ENCODE peak calls at places on chromosome 9, in four cellular contexts. I is upper lobe of left lung, T is body of pancreas, Q is right atrium auricular region. K is an unnamed sample.

GRCh38 chr9:20640331-20641187 is 18.3 kb upstream of the MLLT3 start:
- DNase-seq in I (no peak), T (peak; percentile 46), Q (no peak), K (peak; percentile 91)

GRCh38 chr9:3687136-3687535 is 161.3 kb upstream of the RFX3 start:
- DNase-seq in I (no peak), T (no peak), Q (no peak), K (no peak)

GRCh38 chr9:121133104-121133816 is 58.5 kb downstream of the CNTRL start:
- DNase-seq in I (peak; percentile 74), T (peak; percentile 60), Q (no peak), K (no peak)

GRCh38 chr9:75378036-75378435 is 289.7 kb downstream of the OSTF1 start:
- DNase-seq in I (peak; percentile 34), T (peak; percentile 62), Q (peak; percentile 93), K (peak; percentile 8)

GRCh38 chr9:97866848-97867247 is 13.8 kb downstream of the FOXE1 start:
- DNase-seq in I (no peak), T (no peak), Q (no peak), K (no peak)

GRCh38 chr9:38329980-38330379 is 62.5 kb upstream of the ALDH1B1 start:
- DNase-seq in I (no peak), T (no peak), Q (no peak), K (no peak)

GRCh38 chr9:4904322-4905134 is 80.5 kb upstream of the JAK2 start:
- DNase-seq in I (no peak), T (no peak), Q (no peak), K (no peak)

GRCh38 chr9:2174911-2175310 is 159.8 kb downstream of the SMARCA2 start:
- DNase-seq in I (no peak), T (no peak), Q (no peak), K (no peak)

GRCh38 chr9:98368366-98369065 is 113.1 kb upstream of the TBC1D2 start:
- DNase-seq in I (no peak), T (no peak), Q (no peak), K (no peak)

GRCh38 chr9:6997330-6997729 is 239.6 kb downstream of the KDM4C start:
- DNase-seq in I (no peak), T (no peak), Q (no peak), K (no peak)

GRCh38 chr9:134824583-134824982 is 56.0 kb upstream of the FCN2 start:
- DNase-seq in I (no peak), T (no peak), Q (no peak), K (no peak)

GRCh38 chr9:136700959-136701664 is 11.3 kb upstream of the DIPK1B start:
- DNase-seq in I (no peak), T (no peak), Q (no peak), K (no peak)

GRCh38 chr9:116156621-116157314 is 3.2 kb downstream of the PAPPA start:
- DNase-seq in I (peak; percentile 40), T (peak; percentile 61), Q (peak; percentile 87), K (peak; percentile 36)

GRCh38 chr9:33272061-33272460 is 7.2 kb downstream of the CHMP5 start:
- DNase-seq in I (no peak), T (no peak), Q (no peak), K (no peak)

GRCh38 chr9:129235931-129236331 is 57.9 kb upstream of the IER5L start:
- DNase-seq in I (no peak), T (no peak), Q (no peak), K (peak; percentile 5)

DNA sequence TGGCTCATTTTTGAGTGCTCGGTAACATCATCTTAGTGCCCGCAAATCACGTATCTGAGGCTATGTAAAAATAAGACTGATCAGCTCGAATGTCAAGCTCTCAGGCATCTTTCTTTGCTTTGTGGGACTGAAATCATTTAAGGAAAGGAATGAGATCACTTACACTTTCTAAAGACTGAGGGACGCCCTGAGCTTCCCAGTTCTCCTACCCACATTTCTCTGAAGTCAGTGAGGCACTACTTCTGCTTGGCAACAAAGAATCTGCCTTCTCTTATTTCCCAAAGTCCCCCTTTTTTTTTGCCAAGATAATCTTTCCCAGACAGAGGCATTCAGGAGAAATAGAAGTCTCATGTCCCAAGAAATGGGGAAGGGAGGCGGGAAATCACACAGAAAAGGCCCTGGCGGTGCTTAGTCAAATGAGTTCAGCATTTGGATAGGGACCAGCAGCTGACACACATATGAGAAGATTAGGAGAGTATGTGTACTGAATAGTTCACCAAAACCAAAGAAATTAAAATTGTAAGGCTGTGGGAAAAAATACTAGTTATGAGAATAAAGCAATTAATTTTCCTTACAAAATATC is 159.6 kb downstream of the MUSK start:
- DNase-seq in I (no peak), T (peak; percentile 27), Q (peak; percentile 77), K (no peak)
- H3K4me3 ChIP-seq in I (no peak overlapping the region), T (no peak overlapping the region), Q (no peak overlapping the region), K (no peak overlapping the region)

DNA sequence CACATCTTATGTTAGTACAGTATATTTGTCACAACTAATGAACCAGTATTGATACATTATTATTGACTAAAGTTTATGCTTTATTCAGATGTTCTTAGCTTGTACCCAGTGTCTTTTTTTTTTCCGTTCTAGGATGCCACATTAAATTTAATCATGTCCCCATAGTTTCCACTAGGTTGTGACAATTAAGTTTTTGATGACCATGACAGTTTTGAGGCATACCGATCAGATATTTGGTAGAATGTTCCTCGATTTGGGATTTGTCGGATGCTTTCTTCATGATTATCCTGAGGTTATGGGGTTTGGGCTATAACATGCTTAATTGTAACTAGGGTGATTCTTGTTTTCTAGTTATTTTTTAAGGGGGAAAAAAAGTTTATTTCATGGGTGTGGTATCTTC is 22.6 kb downstream of the PRRC2B start:
- DNase-seq in I (no peak), T (no peak), Q (no peak), K (no peak)
- H3K4me1 ChIP-seq in I (peaks cover 39% of the 10 kb centered on the region), T (peaks cover 61% of the 10 kb centered on the region), Q (no peaks in the 10 kb centered on the region), K (peaks cover 36% of the 10 kb centered on the region)

GRCh38 chr9:35142037-35142436 is 19.8 kb upstream of the UNC13B start:
- DNase-seq in I (no peak), T (no peak), Q (peak; percentile 7), K (no peak)
- H3K9me3 ChIP-seq in I (peaks cover 8% of the 10 kb centered on the region), T (no peaks in the 10 kb centered on the region), Q (no peaks in the 10 kb centered on the region), K (no peaks in the 10 kb centered on the region)

GRCh38 chr9:123864291-123864690 is 65.6 kb downstream of the DENND1A start:
- DNase-seq in I (no peak), T (no peak), Q (no peak), K (no peak)
- H3K4me3 ChIP-seq in I (no peak overlapping the region), T (no peak overlapping the region), Q (no peak overlapping the region), K (no peak overlapping the region)

GRCh38 chr9:125631391-125632085 is 75.5 kb downstream of the MAPKAP1 start:
- DNase-seq in I (peak; percentile 30), T (peak; percentile 23), Q (no peak), K (peak; percentile 45)

GRCh38 chr9:125632321-125633115 is 74.5 kb downstream of the MAPKAP1 start:
- DNase-seq in I (no peak), T (peak; percentile 9), Q (no peak), K (no peak)

GRCh38 chr9:125626187-125626586 is 80.8 kb downstream of the MAPKAP1 start:
- DNase-seq in I (no peak), T (no peak), Q (no peak), K (no peak)

GRCh38 chr9:125630436-125630835 is 76.6 kb downstream of the MAPKAP1 start:
- DNase-seq in I (no peak), T (no peak), Q (no peak), K (no peak)

GRCh38 chr9:125629451-125629850 is 77.6 kb downstream of the MAPKAP1 start:
- DNase-seq in I (no peak), T (no peak), Q (no peak), K (no peak)
- H3K4me1 ChIP-seq in I (peaks cover 24% of the 10 kb centered on the region), T (peaks cover 26% of the 10 kb centered on the region), Q (no peaks in the 10 kb centered on the region), K (peaks cover 12% of the 10 kb centered on the region)

DNA sequence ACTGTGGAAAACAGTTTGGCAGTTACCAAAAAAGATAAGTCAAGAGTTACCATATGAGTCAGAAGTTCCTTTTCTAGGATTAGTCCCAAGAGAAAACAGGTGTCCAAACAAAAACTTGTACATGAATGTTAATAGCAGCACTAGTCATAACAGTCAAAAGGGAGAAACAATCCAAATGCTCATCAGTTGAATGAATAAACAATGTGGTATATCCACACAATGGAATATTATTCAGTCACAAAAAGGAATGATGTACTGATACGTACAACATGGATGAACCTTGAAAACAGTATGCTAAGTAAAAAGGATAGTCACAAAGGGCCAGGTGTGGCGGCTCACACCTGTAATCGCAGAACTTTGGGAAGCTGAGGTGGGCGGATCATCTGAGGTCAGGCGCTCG is 7.9 kb downstream of the ZNF510 start:
- DNase-seq in I (no peak), T (no peak), Q (no peak), K (no peak)
- H3K9me3 ChIP-seq in I (peaks cover 61% of the 10 kb centered on the region), T (no peaks in the 10 kb centered on the region), Q (peaks cover 19% of the 10 kb centered on the region), K (no peaks in the 10 kb centered on the region)

DNA sequence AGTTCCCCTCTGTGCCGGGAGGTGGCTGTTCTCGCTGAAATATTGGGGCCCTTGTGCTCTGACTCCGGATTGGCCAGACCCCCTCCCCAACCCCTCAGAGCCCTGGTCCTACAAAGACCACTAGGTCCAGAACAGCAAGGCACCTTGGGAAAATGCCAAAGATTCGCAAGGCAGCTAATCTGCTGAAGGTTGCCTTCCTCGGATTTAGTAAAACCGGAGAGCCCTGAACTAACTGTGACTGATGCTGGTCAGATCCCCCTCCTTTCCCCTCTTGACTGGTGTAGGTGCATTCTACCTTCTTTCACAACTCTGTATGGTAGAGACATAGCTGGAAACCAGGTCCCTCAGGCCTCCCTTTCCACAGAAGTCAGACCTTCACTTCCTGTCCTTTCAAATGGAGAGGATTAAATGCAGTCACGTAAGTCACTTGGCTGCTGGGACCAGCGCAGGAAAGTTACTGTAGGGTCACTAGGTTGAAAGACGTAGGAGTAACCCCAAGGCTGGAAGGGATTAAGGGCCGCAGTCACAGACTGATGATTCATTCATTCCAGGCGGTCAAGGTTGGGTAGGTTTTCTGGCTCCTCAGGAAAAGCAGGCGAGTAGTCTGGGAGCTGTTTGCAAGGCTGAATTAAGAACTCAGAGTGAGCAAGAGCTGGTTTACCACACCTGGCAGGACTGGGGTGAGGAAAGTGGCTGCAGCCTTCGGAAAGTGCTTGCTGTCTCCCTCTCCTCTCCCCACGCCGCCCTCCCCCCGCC is 5.3 kb downstream of the BARX1 start:
- DNase-seq in I (no peak), T (no peak), Q (no peak), K (no peak)
- H3K4me3 ChIP-seq in I (no peak overlapping the region), T (no peak overlapping the region), Q (no peak overlapping the region), K (no peak overlapping the region)

K was measured in BE2C.